ENCODE peak calls at places on chromosomes 6 and 20, in four cellular contexts. One of them, this sample, is unnamed.

GRCh38 chr6:31114970-31115849 is 610 bp downstream of the PSORS1C1 start:
- DNase-seq in fibroblast of mammary gland: peak; percentile 69
- DNase-seq in activated CD8-positive, alpha-beta T cell treated with anti-CD3 and anti-CD28 coated beads for 36 hours: no peak
- DNase-seq in mucosa of descending colon: no peak
- DNase-seq in this sample: no peak

GRCh38 chr6:40999498-41000070 is 39.4 kb downstream of the UNC5CL start:
- DNase-seq in mucosa of descending colon: no peak
- DNase-seq in fibroblast of mammary gland: peak; percentile 74
- DNase-seq in activated CD8-positive, alpha-beta T cell treated with anti-CD3 and anti-CD28 coated beads for 36 hours: peak; percentile 31
- DNase-seq in this sample: no peak

GRCh38 chr20:43798591-43799149 is 71.9 kb upstream of the GTSF1L start:
- DNase-seq in fibroblast of mammary gland: no peak
- DNase-seq in mucosa of descending colon: no peak
- DNase-seq in activated CD8-positive, alpha-beta T cell treated with anti-CD3 and anti-CD28 coated beads for 36 hours: no peak
- DNase-seq in this sample: no peak

GRCh38 chr20:3933126-3933684 is 44.0 kb downstream of the PANK2 start:
- DNase-seq in activated CD8-positive, alpha-beta T cell treated with anti-CD3 and anti-CD28 coated beads for 36 hours: no peak
- DNase-seq in mucosa of descending colon: no peak
- DNase-seq in fibroblast of mammary gland: no peak
- DNase-seq in this sample: no peak

GRCh38 chr6:147170269-147170668 is 33.9 kb upstream of the STXBP5 start:
- DNase-seq in fibroblast of mammary gland: peak; percentile 98
- DNase-seq in activated CD8-positive, alpha-beta T cell treated with anti-CD3 and anti-CD28 coated beads for 36 hours: no peak
- DNase-seq in mucosa of descending colon: no peak
- DNase-seq in this sample: peak; percentile 80

GRCh38 chr6:147700436-147701209 is 192.1 kb downstream of the SAMD5 start:
- DNase-seq in activated CD8-positive, alpha-beta T cell treated with anti-CD3 and anti-CD28 coated beads for 36 hours: no peak
- DNase-seq in mucosa of descending colon: no peak
- DNase-seq in fibroblast of mammary gland: peak; percentile 18
- DNase-seq in this sample: no peak

GRCh38 chr6:167157414-167157813 is 366 bp downstream of the GPR31 start:
- DNase-seq in mucosa of descending colon: no peak
- DNase-seq in fibroblast of mammary gland: no peak
- DNase-seq in activated CD8-positive, alpha-beta T cell treated with anti-CD3 and anti-CD28 coated beads for 36 hours: no peak
- DNase-seq in this sample: no peak

GRCh38 chr6:148713033-148713738 is 33.6 kb upstream of the UST start:
- DNase-seq in activated CD8-positive, alpha-beta T cell treated with anti-CD3 and anti-CD28 coated beads for 36 hours: no peak
- DNase-seq in mucosa of descending colon: no peak
- DNase-seq in fibroblast of mammary gland: no peak
- DNase-seq in this sample: no peak

GRCh38 chr6:151075527-151075926 is 164.2 kb upstream of the AKAP12 start:
- DNase-seq in mucosa of descending colon: no peak
- DNase-seq in fibroblast of mammary gland: peak; percentile 88
- DNase-seq in activated CD8-positive, alpha-beta T cell treated with anti-CD3 and anti-CD28 coated beads for 36 hours: no peak
- DNase-seq in this sample: no peak

GRCh38 chr6:106098383-106099234 is 12.5 kb downstream of the PRDM1 start:
- DNase-seq in fibroblast of mammary gland: peak; percentile 86
- DNase-seq in mucosa of descending colon: peak; percentile 76
- DNase-seq in activated CD8-positive, alpha-beta T cell treated with anti-CD3 and anti-CD28 coated beads for 36 hours: peak; percentile 97
- DNase-seq in this sample: no peak

GRCh38 chr6:11168091-11168635 is 56.6 kb upstream of the ERVFRD-1 start:
- DNase-seq in fibroblast of mammary gland: no peak
- DNase-seq in mucosa of descending colon: no peak
- DNase-seq in activated CD8-positive, alpha-beta T cell treated with anti-CD3 and anti-CD28 coated beads for 36 hours: no peak
- DNase-seq in this sample: peak; percentile 18

GRCh38 chr6:159105716-159106115 is 60.9 kb upstream of the TAGAP start:
- DNase-seq in fibroblast of mammary gland: no peak
- DNase-seq in activated CD8-positive, alpha-beta T cell treated with anti-CD3 and anti-CD28 coated beads for 36 hours: no peak
- DNase-seq in mucosa of descending colon: no peak
- DNase-seq in this sample: no peak

GRCh38 chr6:37784585-37784967 is 35.0 kb upstream of the ZFAND3 start:
- DNase-seq in mucosa of descending colon: no peak
- DNase-seq in activated CD8-positive, alpha-beta T cell treated with anti-CD3 and anti-CD28 coated beads for 36 hours: no peak
- DNase-seq in fibroblast of mammary gland: peak; percentile 24
- DNase-seq in this sample: no peak

GRCh38 chr20:22914291-22914690 is 120.8 kb upstream of the SSTR4 start:
- DNase-seq in fibroblast of mammary gland: no peak
- DNase-seq in mucosa of descending colon: no peak
- DNase-seq in activated CD8-positive, alpha-beta T cell treated with anti-CD3 and anti-CD28 coated beads for 36 hours: no peak
- DNase-seq in this sample: no peak

GRCh38 chr20:18793625-18794427 is 19.8 kb upstream of the SCP2D1 start:
- DNase-seq in mucosa of descending colon: peak; percentile 93
- DNase-seq in fibroblast of mammary gland: peak; percentile 90
- DNase-seq in activated CD8-positive, alpha-beta T cell treated with anti-CD3 and anti-CD28 coated beads for 36 hours: peak; percentile 93
- DNase-seq in this sample: peak; percentile 61
- TF ChIP-seq CTCF in mucosa of descending colon: no peak
- TF ChIP-seq CTCF in fibroblast of mammary gland: no peak
- TF ChIP-seq CTCF in activated CD8-positive, alpha-beta T cell treated with anti-CD3 and anti-CD28 coated beads for 36 hours: no peak
- TF ChIP-seq CTCF in this sample: no peak

GRCh38 chr6:1315201-1315559 is 3.3 kb downstream of the FOXQ1 start:
- DNase-seq in fibroblast of mammary gland: no peak
- DNase-seq in mucosa of descending colon: no peak
- DNase-seq in activated CD8-positive, alpha-beta T cell treated with anti-CD3 and anti-CD28 coated beads for 36 hours: no peak
- DNase-seq in this sample: no peak
- TF ChIP-seq CTCF in fibroblast of mammary gland: no peak
- TF ChIP-seq CTCF in mucosa of descending colon: no peak
- TF ChIP-seq CTCF in activated CD8-positive, alpha-beta T cell treated with anti-CD3 and anti-CD28 coated beads for 36 hours: no peak
- TF ChIP-seq CTCF in this sample: no peak

GRCh38 chr20:20184149-20184548 is 131.8 kb downstream of the CFAP61 start:
- DNase-seq in fibroblast of mammary gland: peak; percentile 16
- DNase-seq in mucosa of descending colon: no peak
- DNase-seq in activated CD8-positive, alpha-beta T cell treated with anti-CD3 and anti-CD28 coated beads for 36 hours: peak; percentile 24
- DNase-seq in this sample: no peak
- TF ChIP-seq CTCF in fibroblast of mammary gland: peak; percentile 53
- TF ChIP-seq CTCF in mucosa of descending colon: no peak
- TF ChIP-seq CTCF in activated CD8-positive, alpha-beta T cell treated with anti-CD3 and anti-CD28 coated beads for 36 hours: peak; percentile 50
- TF ChIP-seq CTCF in this sample: peak; percentile 19

DNA sequence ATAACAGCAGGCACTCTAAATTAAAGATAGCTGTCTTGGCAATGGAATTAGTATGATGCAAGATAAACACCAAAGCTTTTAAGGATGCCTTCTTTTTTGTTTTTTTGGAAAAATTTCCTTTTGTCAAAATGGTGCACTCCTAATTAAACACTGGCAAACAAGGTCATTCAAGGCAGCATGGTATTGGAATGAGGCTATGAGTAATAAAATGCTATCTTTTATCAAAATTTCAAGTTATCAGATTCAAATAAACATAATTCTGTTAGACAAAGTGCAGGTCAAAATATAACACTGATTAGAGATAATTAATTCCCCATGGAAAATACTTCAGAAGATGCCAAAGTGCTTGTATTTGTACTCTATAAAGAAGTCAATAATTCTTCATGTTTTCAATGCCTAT is 514.1 kb downstream of the TENT5A start:
- DNase-seq in fibroblast of mammary gland: no peak
- DNase-seq in mucosa of descending colon: no peak
- DNase-seq in activated CD8-positive, alpha-beta T cell treated with anti-CD3 and anti-CD28 coated beads for 36 hours: no peak
- DNase-seq in this sample: no peak
- TF ChIP-seq CTCF in fibroblast of mammary gland: no peak
- TF ChIP-seq CTCF in mucosa of descending colon: no peak
- TF ChIP-seq CTCF in activated CD8-positive, alpha-beta T cell treated with anti-CD3 and anti-CD28 coated beads for 36 hours: no peak
- TF ChIP-seq CTCF in this sample: no peak

DNA sequence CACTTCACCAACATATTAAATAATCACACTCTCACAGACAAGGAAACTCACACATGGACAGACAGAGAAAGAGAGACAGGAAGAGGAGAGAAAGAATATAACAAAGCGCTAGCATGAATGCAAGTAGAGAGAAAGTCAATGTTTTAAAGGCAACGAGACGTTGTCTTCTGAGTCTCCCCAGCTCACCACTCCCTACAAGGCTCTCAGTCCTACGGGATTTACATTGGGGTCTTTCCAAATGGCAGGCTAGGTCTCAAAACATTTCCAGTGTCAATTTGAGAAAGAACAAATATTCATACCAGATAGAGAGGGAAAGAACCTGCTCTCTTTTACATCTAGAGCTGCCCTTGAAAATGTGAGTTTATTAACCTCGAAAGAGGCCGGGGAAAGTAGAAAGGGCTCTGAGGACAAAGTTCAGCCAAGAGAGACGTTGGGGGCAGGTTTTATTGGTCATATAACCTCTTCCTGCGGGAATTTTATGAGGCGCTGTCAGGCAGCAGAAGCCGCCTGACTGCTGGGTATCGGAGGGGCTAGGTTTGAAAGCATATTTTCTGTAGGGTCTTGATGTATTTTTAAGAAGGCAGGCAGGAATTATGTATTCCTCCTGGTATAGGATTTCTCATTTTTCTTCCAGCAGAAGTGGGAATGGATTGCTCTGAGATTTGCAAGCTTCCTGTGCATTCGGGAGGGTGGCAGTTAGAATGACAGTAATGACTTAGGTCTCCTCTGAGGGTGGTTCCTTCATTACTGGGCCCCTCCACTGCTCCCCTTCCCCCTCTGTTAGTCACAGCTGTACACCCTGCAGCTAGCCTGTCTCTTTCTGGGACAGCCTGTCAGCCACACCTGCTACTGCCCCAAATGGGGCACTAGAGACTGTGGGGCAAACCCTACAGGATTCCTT is 34.4 kb upstream of the KIF16B start:
- DNase-seq in activated CD8-positive, alpha-beta T cell treated with anti-CD3 and anti-CD28 coated beads for 36 hours: no peak
- DNase-seq in mucosa of descending colon: no peak
- DNase-seq in fibroblast of mammary gland: no peak
- DNase-seq in this sample: no peak
- TF ChIP-seq CTCF in activated CD8-positive, alpha-beta T cell treated with anti-CD3 and anti-CD28 coated beads for 36 hours: no peak
- TF ChIP-seq CTCF in mucosa of descending colon: no peak
- TF ChIP-seq CTCF in fibroblast of mammary gland: no peak
- TF ChIP-seq CTCF in this sample: no peak

GRCh38 chr6:134873500-134874388 is 76.2 kb downstream of the ALDH8A1 start:
- DNase-seq in mucosa of descending colon: no peak
- DNase-seq in fibroblast of mammary gland: no peak
- DNase-seq in activated CD8-positive, alpha-beta T cell treated with anti-CD3 and anti-CD28 coated beads for 36 hours: peak; percentile 35
- DNase-seq in this sample: no peak
- TF ChIP-seq CTCF in mucosa of descending colon: no peak
- TF ChIP-seq CTCF in fibroblast of mammary gland: no peak
- TF ChIP-seq CTCF in activated CD8-positive, alpha-beta T cell treated with anti-CD3 and anti-CD28 coated beads for 36 hours: no peak
- TF ChIP-seq CTCF in this sample: no peak

GRCh38 chr6:109239192-109239917 is 142.9 kb downstream of the CD164 start:
- DNase-seq in mucosa of descending colon: no peak
- DNase-seq in fibroblast of mammary gland: peak; percentile 69
- DNase-seq in activated CD8-positive, alpha-beta T cell treated with anti-CD3 and anti-CD28 coated beads for 36 hours: no peak
- DNase-seq in this sample: no peak

GRCh38 chr6:109239918-109240321 is 142.3 kb downstream of the CD164 start:
- DNase-seq in fibroblast of mammary gland: no peak
- DNase-seq in mucosa of descending colon: no peak
- DNase-seq in activated CD8-positive, alpha-beta T cell treated with anti-CD3 and anti-CD28 coated beads for 36 hours: no peak
- DNase-seq in this sample: no peak

GRCh38 chr6:109242029-109242428 is 140.2 kb downstream of the CD164 start:
- DNase-seq in fibroblast of mammary gland: no peak
- DNase-seq in mucosa of descending colon: no peak
- DNase-seq in activated CD8-positive, alpha-beta T cell treated with anti-CD3 and anti-CD28 coated beads for 36 hours: no peak
- DNase-seq in this sample: no peak

GRCh38 chr6:109241199-109241598 is 141.1 kb downstream of the CD164 start:
- DNase-seq in activated CD8-positive, alpha-beta T cell treated with anti-CD3 and anti-CD28 coated beads for 36 hours: no peak
- DNase-seq in fibroblast of mammary gland: peak; percentile 87
- DNase-seq in mucosa of descending colon: no peak
- DNase-seq in this sample: peak; percentile 28

GRCh38 chr6:109240370-109241084 is 141.7 kb downstream of the CD164 start:
- DNase-seq in activated CD8-positive, alpha-beta T cell treated with anti-CD3 and anti-CD28 coated beads for 36 hours: no peak
- DNase-seq in fibroblast of mammary gland: peak; percentile 71
- DNase-seq in mucosa of descending colon: no peak
- DNase-seq in this sample: no peak
- TF ChIP-seq CTCF in activated CD8-positive, alpha-beta T cell treated with anti-CD3 and anti-CD28 coated beads for 36 hours: no peak
- TF ChIP-seq CTCF in fibroblast of mammary gland: no peak
- TF ChIP-seq CTCF in mucosa of descending colon: no peak
- TF ChIP-seq CTCF in this sample: no peak

GRCh38 chr6:32114853-32115252 is 5.7 kb upstream of the TNXB start:
- DNase-seq in activated CD8-positive, alpha-beta T cell treated with anti-CD3 and anti-CD28 coated beads for 36 hours: no peak
- DNase-seq in fibroblast of mammary gland: peak; percentile 76
- DNase-seq in mucosa of descending colon: no peak
- DNase-seq in this sample: no peak

GRCh38 chr6:32118782-32119628 is 9.0 kb downstream of the ATF6B start:
- DNase-seq in activated CD8-positive, alpha-beta T cell treated with anti-CD3 and anti-CD28 coated beads for 36 hours: peak; percentile 84
- DNase-seq in mucosa of descending colon: peak; percentile 86
- DNase-seq in fibroblast of mammary gland: peak; percentile 85
- DNase-seq in this sample: peak; percentile 79

GRCh38 chr6:32115623-32116022 is 6.5 kb upstream of the TNXB start:
- DNase-seq in fibroblast of mammary gland: no peak
- DNase-seq in mucosa of descending colon: no peak
- DNase-seq in activated CD8-positive, alpha-beta T cell treated with anti-CD3 and anti-CD28 coated beads for 36 hours: no peak
- DNase-seq in this sample: no peak

GRCh38 chr6:32117461-32117860 is 8.3 kb upstream of the TNXB start:
- DNase-seq in mucosa of descending colon: no peak
- DNase-seq in activated CD8-positive, alpha-beta T cell treated with anti-CD3 and anti-CD28 coated beads for 36 hours: no peak
- DNase-seq in fibroblast of mammary gland: no peak
- DNase-seq in this sample: no peak

DNA sequence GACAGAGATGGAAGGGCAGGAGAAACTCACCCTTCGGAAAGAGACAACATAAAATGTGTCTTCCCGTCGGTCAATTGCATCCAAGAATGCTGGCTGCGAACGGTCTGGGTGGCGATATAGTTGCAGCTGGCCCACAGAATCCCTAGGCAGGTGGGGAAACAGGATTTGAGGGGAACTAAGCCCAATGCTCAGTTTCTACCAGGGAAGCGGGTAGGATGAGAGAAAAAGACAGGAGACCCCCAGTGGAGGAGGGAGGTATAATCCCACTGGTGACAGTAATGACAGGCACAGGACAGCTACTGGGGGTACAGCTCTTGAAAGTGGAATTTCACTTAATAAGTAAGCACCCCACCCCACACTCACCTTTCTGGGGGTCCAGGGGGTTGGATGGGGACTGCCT is 7.5 kb upstream of the TNXB start:
- DNase-seq in mucosa of descending colon: no peak
- DNase-seq in activated CD8-positive, alpha-beta T cell treated with anti-CD3 and anti-CD28 coated beads for 36 hours: peak; percentile 37
- DNase-seq in fibroblast of mammary gland: no peak
- DNase-seq in this sample: no peak
- TF ChIP-seq CTCF in mucosa of descending colon: no peak
- TF ChIP-seq CTCF in activated CD8-positive, alpha-beta T cell treated with anti-CD3 and anti-CD28 coated beads for 36 hours: peak; percentile 37
- TF ChIP-seq CTCF in fibroblast of mammary gland: peak; percentile 41
- TF ChIP-seq CTCF in this sample: peak; percentile 47

GRCh38 chr20:47784256-47784598 is 1.1 kb downstream of the SULF2 start:
- DNase-seq in mucosa of descending colon: no peak
- DNase-seq in activated CD8-positive, alpha-beta T cell treated with anti-CD3 and anti-CD28 coated beads for 36 hours: no peak
- DNase-seq in fibroblast of mammary gland: no peak
- DNase-seq in this sample: no peak

GRCh38 chr20:47781631-47782030 is 3.6 kb downstream of the SULF2 start:
- DNase-seq in mucosa of descending colon: no peak
- DNase-seq in fibroblast of mammary gland: no peak
- DNase-seq in activated CD8-positive, alpha-beta T cell treated with anti-CD3 and anti-CD28 coated beads for 36 hours: no peak
- DNase-seq in this sample: no peak

GRCh38 chr20:47784599-47785320 is 521 bp downstream of the SULF2 start:
- DNase-seq in mucosa of descending colon: no peak
- DNase-seq in fibroblast of mammary gland: peak; percentile 32
- DNase-seq in activated CD8-positive, alpha-beta T cell treated with anti-CD3 and anti-CD28 coated beads for 36 hours: no peak
- DNase-seq in this sample: no peak

GRCh38 chr20:47782091-47782490 is 3.2 kb downstream of the SULF2 start:
- DNase-seq in fibroblast of mammary gland: no peak
- DNase-seq in activated CD8-positive, alpha-beta T cell treated with anti-CD3 and anti-CD28 coated beads for 36 hours: no peak
- DNase-seq in mucosa of descending colon: no peak
- DNase-seq in this sample: no peak

GRCh38 chr20:47782920-47783552 is 2.2 kb downstream of the SULF2 start:
- DNase-seq in activated CD8-positive, alpha-beta T cell treated with anti-CD3 and anti-CD28 coated beads for 36 hours: no peak
- DNase-seq in fibroblast of mammary gland: no peak
- DNase-seq in mucosa of descending colon: no peak
- DNase-seq in this sample: no peak
- TF ChIP-seq CTCF in activated CD8-positive, alpha-beta T cell treated with anti-CD3 and anti-CD28 coated beads for 36 hours: no peak
- TF ChIP-seq CTCF in fibroblast of mammary gland: no peak
- TF ChIP-seq CTCF in mucosa of descending colon: no peak
- TF ChIP-seq CTCF in this sample: no peak